ENCODE peak calls at places on chromosomes 6 and 20, in ten cellular contexts. S is GM12865, X is uterus, V is heart right ventricle, W is AG10803, D is A549, K is astrocyte, E is fibroblast of pulmonary artery, B is kidney, G is tibial nerve. L is an unnamed sample.

GRCh38 chr20:37202267-37202943 is 23.1 kb upstream of the MROH8 start:
- DNase-seq in S (peak; percentile 36), X (peak; percentile 60), V (peak; percentile 16), W (peak; percentile 98), D (peak; percentile 70), K (peak; percentile 97), E (peak; percentile 97), B (no peak), G (no peak), L (no peak)

GRCh38 chr20:46807998-46808397 is 86.6 kb upstream of the EYA2 start:
- DNase-seq in S (no peak), X (no peak), V (no peak), W (no peak), D (no peak), K (no peak), E (no peak), B (no peak), G (no peak), L (no peak)

GRCh38 chr6:25280617-25280990 is 1.4 kb downstream of the CARMIL1 start:
- DNase-seq in S (no peak), X (no peak), V (no peak), W (no peak), D (no peak), K (no peak), E (peak; percentile 41), B (no peak), G (no peak), L (no peak)

GRCh38 chr6:26457796-26458688 is at the start of gene BTN2A1:
- DNase-seq in S (peak; percentile 90), X (peak; percentile 86), V (peak; percentile 90), W (peak; percentile 93), D (peak; percentile 83), K (peak; percentile 87), E (peak; percentile 96), B (peak; percentile 87), G (peak; percentile 64), L (peak; percentile 88)

GRCh38 chr6:85002847-85003246 is 238.4 kb upstream of the TBX18 start:
- DNase-seq in S (no peak), X (no peak), V (no peak), W (no peak), D (no peak), K (no peak), E (no peak), B (no peak), G (no peak), L (no peak)

GRCh38 chr6:121482004-121482693 is 46.7 kb downstream of the GJA1 start:
- DNase-seq in S (no peak), X (no peak), V (no peak), W (peak; percentile 64), D (peak; percentile 36), K (peak; percentile 87), E (peak; percentile 86), B (no peak), G (no peak), L (no peak)

GRCh38 chr6:82785206-82785605 is 280.4 kb downstream of the UBE3D start:
- DNase-seq in S (no peak), X (no peak), V (no peak), W (no peak), D (no peak), K (peak; percentile 5), E (no peak), B (no peak), G (no peak), L (no peak)

GRCh38 chr20:33578510-33578909 is 83.6 kb upstream of the C20orf144 start:
- DNase-seq in S (no peak), X (peak; percentile 29), V (peak; percentile 21), W (peak; percentile 87), D (no peak), K (peak; percentile 25), E (peak; percentile 15), B (no peak), G (no peak), L (no peak)

GRCh38 chr6:142787422-142787821 is 157.6 kb downstream of the HIVEP2 start:
- DNase-seq in S (no peak), X (no peak), V (no peak), W (no peak), D (no peak), K (no peak), E (no peak), B (no peak), G (no peak), L (no peak)

GRCh38 chr6:72418495-72418894 is 203.4 kb upstream of the KCNQ5 start:
- DNase-seq in S (no peak), X (no peak), V (no peak), W (peak; percentile 86), D (no peak), K (peak; percentile 77), E (peak; percentile 38), B (no peak), G (no peak), L (no peak)

GRCh38 chr6:16684896-16685554 is 76.2 kb downstream of the ATXN1 start:
- DNase-seq in S (peak; percentile 65), X (no peak), V (no peak), W (peak; percentile 65), D (no peak), K (peak; percentile 89), E (peak; percentile 64), B (no peak), G (no peak), L (no peak)

GRCh38 chr20:59673288-59673997 is 69.1 kb downstream of the PHACTR3 start:
- DNase-seq in S (no peak), X (no peak), V (no peak), W (no peak), D (no peak), K (no peak), E (no peak), B (peak; percentile 59), G (no peak), L (no peak)

GRCh38 chr6:4607026-4607704 is 169.0 kb upstream of the CDYL start:
- DNase-seq in S (peak; percentile 6), X (peak; percentile 63), V (no peak), W (peak; percentile 77), D (no peak), K (peak; percentile 97), E (peak; percentile 69), B (peak; percentile 80), G (no peak), L (no peak)

GRCh38 chr6:12909828-12910227 is 193.3 kb downstream of the PHACTR1 start:
- DNase-seq in S (no peak), X (no peak), V (no peak), W (no peak), D (no peak), K (no peak), E (no peak), B (no peak), G (no peak), L (peak; percentile 54)

GRCh38 chr6:33427585-33428218 is 7.8 kb downstream of the SYNGAP1 start:
- DNase-seq in S (peak; percentile 41), X (peak; percentile 54), V (peak; percentile 51), W (no peak), D (peak; percentile 51), K (no peak), E (no peak), B (peak; percentile 90), G (peak; percentile 36), L (peak; percentile 80)
- TF ChIP-seq CTCF in S (no peak), X (no peak), V (no peak), W (peak; percentile 7), D (no peak), K (no peak), E (no peak), B (no peak), G (no peak), L (no peak)

DNA sequence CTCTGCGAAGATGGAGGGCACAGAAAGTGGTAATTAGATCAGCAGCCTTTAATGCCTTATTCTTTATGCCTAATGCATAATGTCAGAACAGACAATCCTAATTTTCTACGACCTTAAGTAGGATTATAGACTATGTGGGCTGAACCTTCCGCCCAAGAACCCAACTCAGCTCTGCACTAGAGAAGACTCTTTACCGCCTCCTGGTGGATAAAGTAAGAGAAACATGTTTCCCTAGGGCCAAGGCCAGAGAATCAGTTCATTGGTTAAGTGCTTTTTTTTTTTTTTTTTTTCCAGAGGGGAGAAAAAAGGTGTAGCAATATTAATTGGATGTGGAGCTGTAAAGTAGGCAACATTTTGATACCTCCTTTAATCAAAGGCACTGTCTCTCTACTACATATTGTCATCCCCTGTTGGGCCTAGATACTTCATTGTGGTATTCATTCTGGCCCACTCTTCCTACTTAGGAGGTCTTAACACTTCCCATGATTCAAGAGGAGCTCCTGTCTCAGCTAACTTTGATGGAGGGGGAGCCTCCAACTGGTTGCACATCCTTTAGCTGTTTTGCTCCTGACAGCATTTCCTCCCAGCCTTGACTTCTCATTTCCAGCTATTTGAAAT is 124.9 kb upstream of the NRN1 start:
- DNase-seq in S (peak; percentile 69), X (no peak), V (peak; percentile 13), W (peak; percentile 25), D (peak; percentile 3), K (no peak), E (no peak), B (no peak), G (no peak), L (no peak)
- TF ChIP-seq CTCF in S (peak; percentile 71), X (no peak), V (peak; percentile 56), W (peak; percentile 49), D (peak; percentile 28), K (peak; percentile 3), E (peak; percentile 5), B (peak; percentile 23), G (no peak), L (peak; percentile 37)

GRCh38 chr20:39394461-39394860 is 432.3 kb downstream of the DHX35 start:
- DNase-seq in S (no peak), X (no peak), V (no peak), W (no peak), D (no peak), K (no peak), E (no peak), B (no peak), G (no peak), L (no peak)

GRCh38 chr20:39398656-39399055 is 436.5 kb downstream of the DHX35 start:
- DNase-seq in S (peak; percentile 7), X (no peak), V (no peak), W (no peak), D (no peak), K (no peak), E (no peak), B (no peak), G (no peak), L (no peak)

GRCh38 chr20:39397646-39398045 is 435.5 kb downstream of the DHX35 start:
- DNase-seq in S (no peak), X (no peak), V (no peak), W (no peak), D (no peak), K (no peak), E (no peak), B (no peak), G (no peak), L (no peak)

GRCh38 chr20:39395478-39396291 is 433.5 kb downstream of the DHX35 start:
- DNase-seq in S (no peak), X (no peak), V (peak; percentile 67), W (no peak), D (no peak), K (no peak), E (no peak), B (peak; percentile 37), G (no peak), L (no peak)

GRCh38 chr20:39399463-39399862 is 437.3 kb downstream of the DHX35 start:
- DNase-seq in S (no peak), X (no peak), V (no peak), W (no peak), D (no peak), K (no peak), E (no peak), B (no peak), G (no peak), L (no peak)
- TF ChIP-seq CTCF in S (no peak), X (no peak), V (no peak), W (no peak), D (no peak), K (no peak), E (no peak), B (no peak), G (no peak), L (no peak)

GRCh38 chr20:45111799-45112471 is 3.0 kb downstream of the WFDC5 start:
- DNase-seq in S (peak; percentile 18), X (no peak), V (no peak), W (no peak), D (no peak), K (no peak), E (peak; percentile 24), B (no peak), G (no peak), L (no peak)
- TF ChIP-seq CTCF in S (peak; percentile 45), X (no peak), V (peak; percentile 45), W (peak; percentile 54), D (peak; percentile 60), K (peak; percentile 25), E (peak; percentile 45), B (peak; percentile 26), G (peak; percentile 31), L (peak; percentile 19)

L was measured in heart left ventricle.